ENCODE peak calls at places on chromosome 5, in five cellular contexts. X is psoas muscle, P is ovary, C is colonic mucosa, O is tibial nerve. B is an unnamed sample.

GRCh38 chr5:78985407-78986223 is 505 bp upstream of the ARSB start:
- DNase-seq in C (peak; percentile 57), O (peak; percentile 24), P (peak; percentile 37), X (peak; percentile 54), B (peak; percentile 26)

GRCh38 chr5:154871732-154872131 is 13.3 kb downstream of the CNOT8 start:
- DNase-seq in O (no peak), X (no peak), C (no peak), P (no peak), B (no peak)

GRCh38 chr5:97628011-97628410 is 445.0 kb upstream of the RIOK2 start:
- DNase-seq in X (no peak), C (no peak), O (no peak), P (no peak), B (no peak)

GRCh38 chr5:110414360-110414759 is 312.1 kb downstream of the TMEM232 start:
- DNase-seq in O (no peak), C (no peak), P (no peak), X (no peak), B (no peak)

GRCh38 chr5:56686337-56687198 is 128.8 kb upstream of the MAP3K1 start:
- DNase-seq in P (no peak), O (no peak), C (no peak), X (no peak), B (no peak)

GRCh38 chr5:95884021-95884333 is 61.5 kb upstream of the GLRX start:
- DNase-seq in X (no peak), O (no peak), C (no peak), P (no peak), B (no peak)

GRCh38 chr5:40071870-40072269 is 607.8 kb upstream of the PTGER4 start:
- DNase-seq in P (no peak), O (no peak), C (no peak), X (no peak), B (no peak)

GRCh38 chr5:109614316-109614715 is 75.4 kb upstream of the MAN2A1 start:
- DNase-seq in X (no peak), O (no peak), P (no peak), C (no peak), B (no peak)

GRCh38 chr5:177288191-177288590 is 15.3 kb downstream of the RAB24 start:
- DNase-seq in O (no peak), X (no peak), P (no peak), C (no peak), B (no peak)

GRCh38 chr5:155839251-155840037 is 487.5 kb upstream of the SGCD start:
- DNase-seq in P (no peak), O (no peak), X (no peak), C (no peak), B (no peak)

DNA sequence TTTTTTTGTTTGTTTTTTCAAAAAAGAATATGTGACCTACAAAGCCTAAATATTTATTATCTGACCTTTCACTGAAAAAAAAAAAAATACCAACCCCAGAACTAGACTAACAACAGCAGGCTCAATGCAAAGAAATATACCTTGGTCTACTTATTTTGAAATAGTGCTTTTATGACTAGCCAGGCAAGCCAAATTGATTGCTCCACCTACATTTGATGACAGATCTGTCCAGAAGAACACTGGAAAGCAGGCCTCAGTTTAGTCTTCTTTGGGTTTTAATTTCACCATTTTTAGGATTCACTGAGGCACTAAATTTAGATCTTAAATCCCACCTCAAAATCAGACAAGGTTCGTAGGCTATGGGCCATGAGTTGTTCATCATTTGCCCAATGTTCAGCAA is 97.3 kb downstream of the PLPP1 start:
- DNase-seq in P (no peak), O (no peak), X (no peak), C (no peak), B (no peak)
- H3K9me3 ChIP-seq in P (no peaks in the 10 kb centered on the region), O (no peaks in the 10 kb centered on the region), X (no peaks in the 10 kb centered on the region), C (no peaks in the 10 kb centered on the region), B (no peaks in the 10 kb centered on the region)

GRCh38 chr5:142609142-142609541 is 76.7 kb downstream of the FGF1 start:
- DNase-seq in X (no peak), P (no peak), C (no peak), O (no peak), B (no peak)
- H3K27ac ChIP-seq in X (no peak overlapping the region), P (no peak overlapping the region), C (no peak overlapping the region), O (no peak overlapping the region), B (no peak overlapping the region)

GRCh38 chr5:76245571-76245970 is 157.5 kb upstream of the IQGAP2 start:
- DNase-seq in O (no peak), X (no peak), C (no peak), P (no peak), B (no peak)
- H3K4me1 ChIP-seq in O (no peaks in the 10 kb centered on the region), X (no peaks in the 10 kb centered on the region), C (no peaks in the 10 kb centered on the region), P (no peaks in the 10 kb centered on the region), B (no peaks in the 10 kb centered on the region)

GRCh38 chr5:141360685-141361084 is 891 bp downstream of the PCDHGB2 start:
- DNase-seq in O (no peak), X (no peak), C (no peak), P (no peak), B (no peak)
- H3K9me3 ChIP-seq in O (peaks cover 87% of the 10 kb centered on the region), X (peaks cover 34% of the 10 kb centered on the region), C (no peaks in the 10 kb centered on the region), P (peaks cover 64% of the 10 kb centered on the region), B (peaks cover 21% of the 10 kb centered on the region)

GRCh38 chr5:75052461-75053285 is at the start of gene GCNT4:
- DNase-seq in P (peak; percentile 36), O (peak; percentile 16), X (peak; percentile 79), C (peak; percentile 43), B (peak; percentile 84)
- H3K27ac ChIP-seq in P (peak within 1 kb of the TSS; percentile 92), O (peak within 1 kb of the TSS; percentile 90), X (peak within 1 kb of the TSS; percentile 88), C (peak within 1 kb of the TSS; percentile 81), B (peak within 1 kb of the TSS; percentile 31)

GRCh38 chr5:136055612-136056302 is 27.0 kb downstream of the TGFBI start:
- DNase-seq in P (no peak), X (no peak), C (no peak), O (no peak), B (no peak)

GRCh38 chr5:136058031-136058971 is 29.5 kb downstream of the TGFBI start:
- DNase-seq in P (peak; percentile 66), X (peak; percentile 79), C (peak; percentile 67), O (peak; percentile 49), B (peak; percentile 71)

GRCh38 chr5:136056336-136056735 is 27.5 kb downstream of the TGFBI start:
- DNase-seq in O (no peak), C (no peak), P (no peak), X (no peak), B (no peak)

GRCh38 chr5:136057401-136057951 is 28.7 kb downstream of the TGFBI start:
- DNase-seq in X (no peak), O (no peak), P (no peak), C (no peak), B (no peak)

GRCh38 chr5:136056771-136057335 is 28.1 kb downstream of the TGFBI start:
- DNase-seq in C (no peak), O (no peak), X (no peak), P (no peak), B (no peak)
- H3K4me1 ChIP-seq in C (no peaks in the 10 kb centered on the region), O (peaks cover 27% of the 10 kb centered on the region), X (no peaks in the 10 kb centered on the region), P (peaks cover 6% of the 10 kb centered on the region), B (peaks cover 8% of the 10 kb centered on the region)

GRCh38 chr5:150912312-150912814 is 7.6 kb upstream of the ZNF300 start:
- DNase-seq in O (no peak), X (no peak), P (no peak), C (no peak), B (no peak)
- H3K9me3 ChIP-seq in O (peaks cover 48% of the 10 kb centered on the region), X (peaks cover 74% of the 10 kb centered on the region), P (peaks cover 17% of the 10 kb centered on the region), C (no peaks in the 10 kb centered on the region), B (peaks cover 11% of the 10 kb centered on the region)